ENCODE peak calls at places on chromosomes 7 and 10, in four cellular contexts. L is activated gamma-delta T cell; I is activated CD4-positive, CD25-positive, alpha-beta regulatory T cell treated with anti-CD3 and anti-CD28 coated beads, Interleukin-2, amount 50 U/mL, for 72 hours; Q is HTR-8/SVneo. R is an unnamed sample.

GRCh38 chr10:28432210-28432676 is 100.7 kb upstream of the WAC start:
- DNase-seq in L (no peak), I (no peak), Q (peak; percentile 79), R (peak; percentile 36)

GRCh38 chr7:41825927-41826480 is 123.1 kb upstream of the INHBA start:
- DNase-seq in L (no peak), I (no peak), Q (peak; percentile 22), R (no peak)

GRCh38 chr10:102776779-102777417 is 33.1 kb downstream of the WBP1L start:
- DNase-seq in L (no peak), I (no peak), Q (peak; percentile 92), R (peak; percentile 92)

GRCh38 chr7:91940171-91940570 is 491 bp upstream of the AKAP9 start:
- DNase-seq in L (no peak), I (no peak), Q (peak; percentile 21), R (peak; percentile 45)

GRCh38 chr10:86060386-86061280 is 306.0 kb downstream of the GRID1 start:
- DNase-seq in L (no peak), I (no peak), Q (no peak), R (no peak)

GRCh38 chr10:10796061-10796773 is 221.5 kb upstream of the CELF2 start:
- DNase-seq in L (no peak), I (no peak), Q (no peak), R (no peak)

GRCh38 chr10:9069136-9069535 is 1014.6 kb downstream of the GATA3 start:
- DNase-seq in L (no peak), I (no peak), Q (peak; percentile 10), R (no peak)

GRCh38 chr7:46784746-46785145 is 797.2 kb downstream of the TNS3 start:
- DNase-seq in L (no peak), I (no peak), Q (no peak), R (no peak)

GRCh38 chr7:47875998-47876744 is 72.1 kb downstream of the PKD1L1 start:
- DNase-seq in L (no peak), I (no peak), Q (no peak), R (no peak)

GRCh38 chr7:123494193-123494796 is 40.1 kb downstream of the IQUB start:
- DNase-seq in L (no peak), I (no peak), Q (peak; percentile 7), R (peak; percentile 26)

GRCh38 chr7:5591547-5591899 is 167.9 kb upstream of the TNRC18 start:
- DNase-seq in L (no peak), I (no peak), Q (peak; percentile 97), R (no peak)

GRCh38 chr10:79562135-79562756 is 2.0 kb upstream of the SFTPA2 start:
- DNase-seq in L (no peak), I (peak; percentile 63), Q (peak; percentile 72), R (peak; percentile 65)

GRCh38 chr7:128116740-128117139 is 85.5 kb upstream of the LRRC4 start:
- DNase-seq in L (no peak), I (no peak), Q (no peak), R (no peak)

GRCh38 chr10:72050873-72051272 is 37.5 kb downstream of the SPOCK2 start:
- DNase-seq in L (no peak), I (no peak), Q (no peak), R (peak; percentile 55)

GRCh38 chr7:129859188-129859587 is 93.6 kb downstream of the UBE2H start:
- DNase-seq in L (no peak), I (no peak), Q (no peak), R (no peak)

GRCh38 chr7:112009081-112009480 is 197.1 kb downstream of the DOCK4 start:
- DNase-seq in L (no peak), I (no peak), Q (no peak), R (no peak)

GRCh38 chr7:22176791-22177412 is 180.1 kb downstream of the RAPGEF5 start:
- DNase-seq in L (no peak), I (no peak), Q (no peak), R (no peak)

GRCh38 chr10:50552308-50552707 is 71.4 kb downstream of the SGMS1 start:
- DNase-seq in L (no peak), I (no peak), Q (no peak), R (no peak)

GRCh38 chr7:44378744-44379143 is 53.4 kb upstream of the CAMK2B start:
- DNase-seq in L (no peak), I (no peak), Q (peak; percentile 81), R (no peak)

GRCh38 chr10:101066146-101066889 is 4.5 kb downstream of the KAZALD1 start:
- DNase-seq in L (no peak), I (peak; percentile 44), Q (peak; percentile 78), R (peak; percentile 88)